ENCODE peak calls at places on chromosomes 4 and X, in six cellular contexts. P, Y, K, D, V and A are unnamed samples.
A peak's percentile ranks its signal among the peaks of the same experiment; 100 is the strongest.

GRCh38 chr4:73944061-73944875 is 37.6 kb downstream of the PF4 start:
- DNase-seq in P (peak; percentile 63), Y (no peak), K (peak; percentile 30), D (no peak), V (peak; percentile 23), A (no peak)

GRCh38 chr4:41363384-41363981 is 106.8 kb downstream of the UCHL1 start:
- DNase-seq in P (no peak), Y (peak; percentile 50), K (no peak), D (peak; percentile 23), V (peak; percentile 68), A (no peak)

GRCh38 chr4:78059524-78059889 is 2.4 kb downstream of the FRAS1 start:
- DNase-seq in P (peak; percentile 63), Y (peak; percentile 85), K (peak; percentile 69), D (peak; percentile 18), V (peak; percentile 24), A (no peak)

GRCh38 chr4:51906167-51906647 is 63.3 kb downstream of the DCUN1D4 start:
- DNase-seq in P (no peak), Y (no peak), K (no peak), D (no peak), V (no peak), A (no peak)

GRCh38 chr4:83252782-83253405 is 31.7 kb downstream of the COQ2 start:
- DNase-seq in P (no peak), Y (peak; percentile 59), K (peak; percentile 64), D (peak; percentile 33), V (peak; percentile 75), A (no peak)

GRCh38 chrX:118666521-118666920 is 60.9 kb upstream of the IL13RA1 start:
- DNase-seq in P (no peak), Y (no peak), K (no peak), D (no peak), V (no peak), A (no peak)

GRCh38 chr4:143341186-143341755 is 4.6 kb downstream of the GAB1 start:
- DNase-seq in P (no peak), Y (no peak), K (no peak), D (no peak), V (no peak), A (no peak)

GRCh38 chrX:150199181-150199580 is 163.9 kb upstream of the MAMLD1 start:
- DNase-seq in P (no peak), Y (no peak), K (no peak), D (no peak), V (no peak), A (no peak)

GRCh38 chrX:134670241-134670811 is 12.1 kb upstream of the PLAC1 start:
- DNase-seq in P (no peak), Y (no peak), K (peak; percentile 63), D (no peak), V (no peak), A (peak; percentile 42)

GRCh38 chr4:52572936-52573485 is 86.1 kb downstream of the USP46 start:
- DNase-seq in P (no peak), Y (no peak), K (no peak), D (no peak), V (no peak), A (no peak)

GRCh38 chr4:52588097-52588496 is 71.0 kb downstream of the USP46 start:
- DNase-seq in P (no peak), Y (no peak), K (peak; percentile 25), D (peak; percentile 24), V (no peak), A (no peak)

GRCh38 chr4:17366496-17366895 is 145.4 kb downstream of the QDPR start:
- DNase-seq in P (no peak), Y (no peak), K (no peak), D (no peak), V (no peak), A (no peak)

GRCh38 chrX:151393514-151393913 is 3.5 kb upstream of the VMA21 start:
- DNase-seq in P (no peak), Y (no peak), K (no peak), D (no peak), V (no peak), A (no peak)

GRCh38 chr4:132818091-132818490 is 331.0 kb upstream of the PCDH10 start:
- DNase-seq in P (no peak), Y (no peak), K (no peak), D (no peak), V (no peak), A (no peak)

GRCh38 chr4:145130788-145131398 is 32.8 kb downstream of the ABCE1 start:
- DNase-seq in P (no peak), Y (no peak), K (no peak), D (no peak), V (no peak), A (no peak)
- TF ChIP-seq POLR2A in P (no peak), Y (no peak), K (no peak), D (no peak), V (no peak), A (no peak)

GRCh38 chrX:130529531-130529930 is 127.7 kb downstream of the RBMX2 start:
- DNase-seq in P (no peak), Y (no peak), K (no peak), D (no peak), V (no peak), A (peak; percentile 3)

GRCh38 chrX:130524476-130525194 is 122.8 kb downstream of the RBMX2 start:
- DNase-seq in P (no peak), Y (no peak), K (no peak), D (no peak), V (no peak), A (no peak)

DNA sequence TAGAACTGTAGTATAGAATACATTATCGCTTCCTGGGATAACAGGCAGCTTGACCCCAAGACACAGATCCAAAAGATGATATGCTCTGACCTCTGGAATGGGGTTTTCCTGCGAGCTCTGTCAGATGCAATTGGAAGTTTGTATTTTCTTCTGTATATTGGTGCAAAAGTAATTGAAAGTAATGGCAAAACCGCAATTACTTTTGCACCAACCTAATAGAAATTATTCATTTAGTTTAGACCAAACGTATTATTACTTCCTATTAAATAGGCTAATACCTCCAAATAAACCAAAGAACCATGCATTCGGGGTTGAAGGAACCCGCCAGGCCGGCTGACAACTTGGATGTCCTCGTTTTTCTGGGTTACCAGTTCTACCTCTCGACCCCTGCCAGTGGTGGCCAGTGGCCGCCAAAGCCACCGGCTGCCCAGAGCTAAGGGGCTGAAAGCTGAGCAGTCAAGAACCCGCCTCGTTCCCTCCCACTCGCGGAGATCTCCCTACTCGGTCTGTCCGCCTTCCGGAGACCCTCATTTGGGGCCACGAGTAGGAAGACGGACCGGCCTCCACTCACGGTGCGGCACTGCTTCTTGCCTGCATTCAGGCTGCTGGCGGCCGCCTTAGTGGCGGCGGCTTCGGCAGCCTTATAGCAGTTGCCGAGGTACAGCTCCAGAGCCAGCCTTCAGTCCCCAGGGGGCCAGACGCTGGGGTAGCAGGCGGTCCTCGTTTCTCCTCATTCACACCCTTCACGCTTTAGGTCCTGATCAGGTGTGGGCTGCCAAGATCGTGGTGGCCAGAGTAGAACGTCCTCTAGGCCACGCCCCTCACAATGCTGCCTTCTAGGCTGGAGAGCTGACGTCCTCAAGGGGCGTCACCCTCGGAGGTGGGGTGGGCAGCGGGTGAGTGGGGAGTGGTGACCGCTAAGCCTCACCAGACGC is 121.9 kb downstream of the RBMX2 start:
- DNase-seq in P (no peak), Y (peak; percentile 9), K (peak; percentile 47), D (peak; percentile 28), V (peak; percentile 22), A (peak; percentile 12)
- TF ChIP-seq POLR2A in P (no peak), Y (no peak), K (no peak), D (no peak), V (no peak), A (no peak)

GRCh38 chr4:121554377-121554776 is 142.4 kb downstream of the ANXA5 start:
- DNase-seq in P (no peak), Y (no peak), K (no peak), D (no peak), V (no peak), A (no peak)
- TF ChIP-seq POLR2A in P (no peak), Y (no peak), K (no peak), D (no peak), V (no peak), A (no peak)

DNA sequence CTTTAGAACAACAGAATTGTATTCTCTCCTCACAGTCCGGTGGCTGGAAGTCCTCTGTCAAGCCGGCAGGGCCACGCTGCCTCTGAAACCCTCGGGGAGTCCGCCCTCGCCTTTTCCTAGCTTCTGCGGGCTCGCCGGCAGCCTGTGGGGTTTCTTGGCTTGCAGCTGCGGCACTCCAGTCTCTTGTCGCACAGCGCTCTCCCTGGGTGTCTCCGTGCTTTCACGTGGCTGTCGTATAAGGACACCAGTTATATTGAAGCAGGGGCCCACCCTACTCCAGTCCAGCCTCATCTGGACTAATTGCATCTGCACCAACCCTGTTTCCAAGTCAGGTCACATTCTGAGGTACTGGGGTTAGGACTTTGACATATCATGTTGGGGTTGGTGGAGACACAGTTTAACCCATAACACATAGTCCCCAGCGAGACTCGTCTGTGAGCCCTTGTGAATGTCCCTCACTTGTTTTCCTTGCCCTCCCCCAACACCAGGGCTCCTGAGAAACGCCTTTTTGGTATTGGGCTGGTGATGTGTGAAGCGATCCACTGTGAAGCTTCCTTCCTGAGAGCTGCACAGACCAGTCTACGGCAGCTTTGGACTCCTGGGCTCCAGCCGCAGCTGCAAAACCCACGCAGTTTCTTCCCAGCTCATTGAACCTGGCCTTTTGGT is 22.7 kb downstream of the TMEM131L start:
- DNase-seq in P (no peak), Y (no peak), K (no peak), D (no peak), V (no peak), A (no peak)
- TF ChIP-seq POLR2A in P (no peak), Y (no peak), K (no peak), D (no peak), V (no peak), A (no peak)